ENCODE peak calls at places on chromosomes 12 and 14, in five cellular contexts. K is H7, X is NCI-H748 treated with DMSO at 0.1 percent for 48 hours, G is KBM-7, I is AG09319. L is an unnamed sample.

GRCh38 chr14:46451800-46452199 is 199.8 kb downstream of the RPL10L start:
- DNase-seq in G (no peak), K (no peak), I (no peak), X (no peak), L (no peak)

GRCh38 chr12:128055567-128055966 is 211.4 kb upstream of the TMEM132C start:
- DNase-seq in K (peak; percentile 51), I (no peak), G (no peak), X (no peak), L (no peak)

GRCh38 chr14:52874389-52874788 is 76.5 kb downstream of the FERMT2 start:
- DNase-seq in I (no peak), K (no peak), X (no peak), G (no peak), L (no peak)

GRCh38 chr14:68955164-68955921 is 23.8 kb downstream of the ACTN1 start:
- DNase-seq in G (no peak), I (no peak), K (no peak), X (no peak), L (peak; percentile 37)

GRCh38 chr14:49173765-49174373 is 412.3 kb downstream of the RPS29 start:
- DNase-seq in I (peak; percentile 20), X (peak; percentile 16), K (peak; percentile 46), G (peak; percentile 80), L (peak; percentile 41)

GRCh38 chr12:3718100-3718499 is 34.8 kb downstream of the CRACR2A start:
- DNase-seq in X (no peak), K (no peak), I (no peak), G (no peak), L (no peak)

GRCh38 chr12:15700595-15700994 is 88.6 kb downstream of the EPS8 start:
- DNase-seq in G (peak; percentile 85), X (no peak), I (peak; percentile 57), K (no peak), L (no peak)

GRCh38 chr12:26425587-26426260 is 230.4 kb downstream of the SSPN start:
- DNase-seq in I (no peak), K (no peak), X (no peak), G (no peak), L (peak; percentile 9)

GRCh38 chr14:69138189-69138535 is 14.8 kb downstream of the DCAF5 start:
- DNase-seq in G (no peak), I (peak; percentile 41), X (no peak), K (no peak), L (no peak)

GRCh38 chr14:22900088-22900799 is 17.2 kb downstream of the REM2 start:
- DNase-seq in X (peak; percentile 19), G (peak; percentile 73), I (no peak), K (peak; percentile 83), L (peak; percentile 8)

GRCh38 chr14:69441948-69442347 is 42.6 kb upstream of the PLEKHD1 start:
- DNase-seq in X (no peak), G (no peak), I (no peak), K (no peak), L (no peak)

GRCh38 chr12:48980389-48980952 is 2.3 kb downstream of the WNT1 start:
- DNase-seq in X (peak; percentile 49), I (no peak), K (peak; percentile 94), G (no peak), L (no peak)

GRCh38 chr12:54159140-54159539 is 29.6 kb downstream of the SMUG1 start:
- DNase-seq in X (peak; percentile 42), I (no peak), K (peak; percentile 96), G (peak; percentile 16), L (no peak)

GRCh38 chr12:111248221-111248620 is 120.7 kb downstream of the PHETA1 start:
- DNase-seq in K (no peak), X (no peak), I (no peak), G (peak; percentile 17), L (no peak)

GRCh38 chr14:84202486-84202885 is 1327.5 kb upstream of the FLRT2 start:
- DNase-seq in K (no peak), X (no peak), I (no peak), G (no peak), L (no peak)

GRCh38 chr12:56034586-56035332 is 7.0 kb upstream of the RPS26 start:
- DNase-seq in I (no peak), G (no peak), K (no peak), X (no peak), L (no peak)

GRCh38 chr14:71363961-71364360 is 456.7 kb downstream of the PCNX1 start:
- DNase-seq in X (no peak), K (no peak), I (no peak), G (no peak), L (no peak)

GRCh38 chr12:120090211-120090610 is 26.3 kb downstream of the RAB35 start:
- DNase-seq in G (no peak), I (no peak), X (no peak), K (peak; percentile 49), L (no peak)

GRCh38 chr12:22447223-22447622 is 97.1 kb downstream of the C2CD5 start:
- DNase-seq in G (no peak), K (no peak), I (no peak), X (no peak), L (no peak)

GRCh38 chr12:54988402-54989054 is 4.0 kb upstream of the TESPA1 start:
- DNase-seq in X (no peak), I (no peak), K (no peak), G (no peak), L (peak; percentile 41)

GRCh38 chr12:73659802-73660201 is 877.8 kb upstream of the ATXN7L3B start:
- DNase-seq in X (no peak), I (no peak), K (no peak), G (no peak), L (no peak)

GRCh38 chr14:29240046-29240445 is 473.5 kb downstream of the FOXG1 start:
- DNase-seq in I (no peak), G (no peak), X (no peak), K (no peak), L (no peak)

GRCh38 chr14:38716871-38717270 is 386.2 kb downstream of the SEC23A start:
- DNase-seq in X (no peak), G (peak; percentile 4), I (no peak), K (no peak), L (peak; percentile 4)

GRCh38 chr12:121776190-121777098 is 17.0 kb downstream of the RHOF start:
- DNase-seq in X (peak; percentile 15), G (peak; percentile 68), K (peak; percentile 97), I (no peak), L (peak; percentile 57)

GRCh38 chr12:118328486-118329340 is 44.0 kb downstream of the TAOK3 start:
- DNase-seq in X (no peak), I (no peak), G (no peak), K (no peak), L (no peak)

GRCh38 chr12:93670104-93670503 is 7.1 kb upstream of the CRADD start:
- DNase-seq in K (no peak), G (no peak), I (no peak), X (no peak), L (no peak)

GRCh38 chr12:26119391-26119981 is 5.4 kb downstream of the BHLHE41 start:
- DNase-seq in I (peak; percentile 43), G (peak; percentile 68), K (peak; percentile 51), X (peak; percentile 10), L (no peak)

GRCh38 chr14:21054123-21054767 is 3.4 kb upstream of the RNASE8 start:
- DNase-seq in G (no peak), K (peak; percentile 48), X (no peak), I (no peak), L (no peak)

GRCh38 chr14:102953100-102953499 is 30.6 kb downstream of the AMN start:
- DNase-seq in K (no peak), G (no peak), I (no peak), X (no peak), L (no peak)

GRCh38 chr12:57237952-57238853 is 8.7 kb downstream of the SHMT2 start:
- DNase-seq in K (peak; percentile 88), X (peak; percentile 49), G (no peak), I (no peak), L (no peak)